ENCODE peak calls at places on chromosome 2, in five cellular contexts. One of them, this sample, is unnamed.

GRCh38 chr2:154446324-154446723 is 252.2 kb upstream of the KCNJ3 start:
- DNase-seq in GM04503: no peak
- DNase-seq in activated T-helper 9 cell treated with anti-CD3 and anti-CD28 coated beads, Interleukin-2, amount 50 U/mL, for 16 hours: no peak
- DNase-seq in stimulated activated naive B cell treated with anti-CD40 and anti-IgM and Interleukin-4, amounts not matched to agents 10 μg/mL and 1 μg/mL and 100 μg/mL, for 72 hours: no peak
- DNase-seq in memory B cell: no peak
- DNase-seq in this sample: no peak

GRCh38 chr2:17620841-17621240 is 80.3 kb downstream of the VSNL1 start:
- DNase-seq in GM04503: no peak
- DNase-seq in activated T-helper 9 cell treated with anti-CD3 and anti-CD28 coated beads, Interleukin-2, amount 50 U/mL, for 16 hours: no peak
- DNase-seq in stimulated activated naive B cell treated with anti-CD40 and anti-IgM and Interleukin-4, amounts not matched to agents 10 μg/mL and 1 μg/mL and 100 μg/mL, for 72 hours: no peak
- DNase-seq in memory B cell: no peak
- DNase-seq in this sample: no peak

GRCh38 chr2:26185954-26186353 is 13.1 kb downstream of the GAREM2 start:
- DNase-seq in GM04503: no peak
- DNase-seq in activated T-helper 9 cell treated with anti-CD3 and anti-CD28 coated beads, Interleukin-2, amount 50 U/mL, for 16 hours: no peak
- DNase-seq in stimulated activated naive B cell treated with anti-CD40 and anti-IgM and Interleukin-4, amounts not matched to agents 10 μg/mL and 1 μg/mL and 100 μg/mL, for 72 hours: no peak
- DNase-seq in memory B cell: no peak
- DNase-seq in this sample: no peak

GRCh38 chr2:106158871-106159270 is 35.2 kb downstream of the UXS1 start:
- DNase-seq in GM04503: no peak
- DNase-seq in activated T-helper 9 cell treated with anti-CD3 and anti-CD28 coated beads, Interleukin-2, amount 50 U/mL, for 16 hours: peak
- DNase-seq in stimulated activated naive B cell treated with anti-CD40 and anti-IgM and Interleukin-4, amounts not matched to agents 10 μg/mL and 1 μg/mL and 100 μg/mL, for 72 hours: no peak
- DNase-seq in memory B cell: no peak
- DNase-seq in this sample: no peak

GRCh38 chr2:223668302-223668998 is 66.3 kb upstream of the SCG2 start:
- DNase-seq in GM04503: no peak
- DNase-seq in activated T-helper 9 cell treated with anti-CD3 and anti-CD28 coated beads, Interleukin-2, amount 50 U/mL, for 16 hours: no peak
- DNase-seq in stimulated activated naive B cell treated with anti-CD40 and anti-IgM and Interleukin-4, amounts not matched to agents 10 μg/mL and 1 μg/mL and 100 μg/mL, for 72 hours: no peak
- DNase-seq in memory B cell: no peak
- DNase-seq in this sample: peak

GRCh38 chr2:113157897-113158753 is 15.6 kb upstream of the PSD4 start:
- DNase-seq in GM04503: peak
- DNase-seq in activated T-helper 9 cell treated with anti-CD3 and anti-CD28 coated beads, Interleukin-2, amount 50 U/mL, for 16 hours: no peak
- DNase-seq in stimulated activated naive B cell treated with anti-CD40 and anti-IgM and Interleukin-4, amounts not matched to agents 10 μg/mL and 1 μg/mL and 100 μg/mL, for 72 hours: no peak
- DNase-seq in memory B cell: no peak
- DNase-seq in this sample: peak

GRCh38 chr2:190792956-190793888 is 87.4 kb upstream of the GLS start:
- DNase-seq in GM04503: no peak
- DNase-seq in activated T-helper 9 cell treated with anti-CD3 and anti-CD28 coated beads, Interleukin-2, amount 50 U/mL, for 16 hours: no peak
- DNase-seq in stimulated activated naive B cell treated with anti-CD40 and anti-IgM and Interleukin-4, amounts not matched to agents 10 μg/mL and 1 μg/mL and 100 μg/mL, for 72 hours: no peak
- DNase-seq in memory B cell: no peak
- DNase-seq in this sample: no peak

GRCh38 chr2:74462786-74463105 is 2.4 kb downstream of the MOGS start:
- DNase-seq in GM04503: no peak
- DNase-seq in activated T-helper 9 cell treated with anti-CD3 and anti-CD28 coated beads, Interleukin-2, amount 50 U/mL, for 16 hours: no peak
- DNase-seq in stimulated activated naive B cell treated with anti-CD40 and anti-IgM and Interleukin-4, amounts not matched to agents 10 μg/mL and 1 μg/mL and 100 μg/mL, for 72 hours: no peak
- DNase-seq in memory B cell: no peak
- DNase-seq in this sample: no peak

GRCh38 chr2:98350411-98350810 is 4.2 kb downstream of the CNGA3 start:
- DNase-seq in GM04503: no peak
- DNase-seq in activated T-helper 9 cell treated with anti-CD3 and anti-CD28 coated beads, Interleukin-2, amount 50 U/mL, for 16 hours: no peak
- DNase-seq in stimulated activated naive B cell treated with anti-CD40 and anti-IgM and Interleukin-4, amounts not matched to agents 10 μg/mL and 1 μg/mL and 100 μg/mL, for 72 hours: no peak
- DNase-seq in memory B cell: no peak
- DNase-seq in this sample: peak

GRCh38 chr2:113799375-113799774 is 42.9 kb upstream of the SLC35F5 start:
- DNase-seq in GM04503: no peak
- DNase-seq in activated T-helper 9 cell treated with anti-CD3 and anti-CD28 coated beads, Interleukin-2, amount 50 U/mL, for 16 hours: no peak
- DNase-seq in stimulated activated naive B cell treated with anti-CD40 and anti-IgM and Interleukin-4, amounts not matched to agents 10 μg/mL and 1 μg/mL and 100 μg/mL, for 72 hours: no peak
- DNase-seq in memory B cell: no peak
- DNase-seq in this sample: no peak

GRCh38 chr2:146388757-146389156 is 1456.1 kb upstream of the ACVR2A start:
- DNase-seq in GM04503: no peak
- DNase-seq in activated T-helper 9 cell treated with anti-CD3 and anti-CD28 coated beads, Interleukin-2, amount 50 U/mL, for 16 hours: no peak
- DNase-seq in stimulated activated naive B cell treated with anti-CD40 and anti-IgM and Interleukin-4, amounts not matched to agents 10 μg/mL and 1 μg/mL and 100 μg/mL, for 72 hours: no peak
- DNase-seq in memory B cell: no peak
- DNase-seq in this sample: peak

GRCh38 chr2:233638836-233639235 is 2.6 kb downstream of the UGT1A10 start:
- DNase-seq in GM04503: no peak
- DNase-seq in activated T-helper 9 cell treated with anti-CD3 and anti-CD28 coated beads, Interleukin-2, amount 50 U/mL, for 16 hours: no peak
- DNase-seq in stimulated activated naive B cell treated with anti-CD40 and anti-IgM and Interleukin-4, amounts not matched to agents 10 μg/mL and 1 μg/mL and 100 μg/mL, for 72 hours: no peak
- DNase-seq in memory B cell: no peak
- DNase-seq in this sample: no peak

GRCh38 chr2:37829202-37829601 is 95.9 kb upstream of the RMDN2 start:
- DNase-seq in GM04503: peak
- DNase-seq in activated T-helper 9 cell treated with anti-CD3 and anti-CD28 coated beads, Interleukin-2, amount 50 U/mL, for 16 hours: no peak
- DNase-seq in stimulated activated naive B cell treated with anti-CD40 and anti-IgM and Interleukin-4, amounts not matched to agents 10 μg/mL and 1 μg/mL and 100 μg/mL, for 72 hours: no peak
- DNase-seq in memory B cell: no peak
- DNase-seq in this sample: peak

GRCh38 chr2:232353660-232354059 is 24.9 kb upstream of the ALPP start:
- DNase-seq in GM04503: no peak
- DNase-seq in activated T-helper 9 cell treated with anti-CD3 and anti-CD28 coated beads, Interleukin-2, amount 50 U/mL, for 16 hours: no peak
- DNase-seq in stimulated activated naive B cell treated with anti-CD40 and anti-IgM and Interleukin-4, amounts not matched to agents 10 μg/mL and 1 μg/mL and 100 μg/mL, for 72 hours: no peak
- DNase-seq in memory B cell: no peak
- DNase-seq in this sample: no peak

GRCh38 chr2:120622886-120623753 is 112.5 kb upstream of the GLI2 start:
- DNase-seq in GM04503: no peak
- DNase-seq in activated T-helper 9 cell treated with anti-CD3 and anti-CD28 coated beads, Interleukin-2, amount 50 U/mL, for 16 hours: no peak
- DNase-seq in stimulated activated naive B cell treated with anti-CD40 and anti-IgM and Interleukin-4, amounts not matched to agents 10 μg/mL and 1 μg/mL and 100 μg/mL, for 72 hours: no peak
- DNase-seq in memory B cell: no peak
- DNase-seq in this sample: no peak

This sample was measured in HFFc6.